ENCODE peak calls at places on chromosomes 13 and 19, in eight cellular contexts. R is osteoblast; Q is lower leg skin; K is Calu3; F is A549; C is nephron progenitor cell; D is cardiac fibroblast; J is CD4-positive, alpha-beta T cell. N is an unnamed sample.

GRCh38 chr19:48878219-48879024 is 6.2 kb downstream of the PPP1R15A start:
- DNase-seq in J (no peak), F (peak), C (no peak), D (peak), K (no peak), R (peak), Q (no peak), N (no peak)

GRCh38 chr13:44498969-44499368 is 77.2 kb downstream of the TSC22D1 start:
- DNase-seq in C (no peak), F (no peak), K (no peak), Q (no peak), D (no peak), R (no peak), J (no peak), N (no peak)

GRCh38 chr19:30795727-30796126 is 423.5 kb downstream of the ZNF536 start:
- DNase-seq in R (no peak), D (no peak), C (no peak), J (no peak), F (no peak), K (no peak), Q (no peak), N (no peak)

GRCh38 chr19:47776568-47776967 is 1.9 kb upstream of the SELENOW start:
- DNase-seq in K (peak), C (no peak), F (peak), J (no peak), R (no peak), D (no peak), Q (no peak), N (no peak)

GRCh38 chr13:27997904-27998522 is 9.5 kb upstream of the URAD start:
- DNase-seq in D (peak), K (peak), C (peak), J (no peak), F (peak), R (no peak), Q (peak), N (peak)

GRCh38 chr13:60244381-60244780 is 80.7 kb upstream of the DIAPH3 start:
- DNase-seq in R (no peak), J (no peak), K (no peak), F (no peak), D (no peak), Q (no peak), C (no peak), N (no peak)

GRCh38 chr19:7018828-7019227 is 2.4 kb downstream of the MBD3L2B start:
- DNase-seq in D (no peak), C (no peak), K (no peak), R (no peak), Q (no peak), J (no peak), F (no peak), N (no peak)

GRCh38 chr13:30681489-30682242 is 53.7 kb upstream of the ALOX5AP start:
- DNase-seq in Q (no peak), D (peak), J (no peak), K (no peak), C (no peak), R (peak), F (no peak), N (no peak)

GRCh38 chr13:44197791-44198770 is 175.5 kb upstream of the SERP2 start:
- DNase-seq in R (no peak), K (no peak), J (no peak), F (no peak), Q (no peak), C (no peak), D (no peak), N (peak)

GRCh38 chr13:24627864-24628418 is 52.3 kb upstream of the ATP12A start:
- DNase-seq in D (no peak), Q (no peak), F (no peak), K (no peak), C (no peak), R (no peak), J (no peak), N (no peak)

GRCh38 chr13:88464851-88465250 is 793.7 kb downstream of the SLITRK5 start:
- DNase-seq in R (no peak), Q (no peak), C (no peak), K (no peak), D (no peak), J (no peak), F (no peak), N (no peak)

GRCh38 chr19:36141039-36141914 is 1.4 kb downstream of the CAPNS1 start:
- DNase-seq in F (peak), C (peak), R (peak), J (peak), Q (peak), D (peak), K (peak), N (peak)

GRCh38 chr19:17405250-17406038 is at the start of gene BST2:
- DNase-seq in J (peak), D (peak), F (no peak), R (peak), C (no peak), Q (no peak), K (no peak), N (peak)

GRCh38 chr13:50283017-50283416 is 267.8 kb downstream of the KCNRG start:
- DNase-seq in J (no peak), D (no peak), R (no peak), C (no peak), K (no peak), F (no peak), Q (no peak), N (no peak)

GRCh38 chr13:30442854-30443379 is 20.6 kb downstream of the UBE2L5 start:
- DNase-seq in D (no peak), F (no peak), C (no peak), J (no peak), K (no peak), Q (no peak), R (no peak), N (peak)

GRCh38 chr13:110830800-110831371 is 84.0 kb downstream of the ANKRD10 start:
- DNase-seq in Q (no peak), R (no peak), D (no peak), F (no peak), J (no peak), K (no peak), C (no peak), N (no peak)

GRCh38 chr19:34985249-34986022 is 14.7 kb upstream of the GRAMD1A start:
- DNase-seq in K (no peak), F (no peak), J (no peak), D (peak), Q (peak), C (no peak), R (peak), N (no peak)
- TF ChIP-seq CTCF in K (no peak), F (no peak), J (no peak), D (no peak), Q (no peak), C (no peak), R (no peak), N (no peak)

GRCh38 chr19:19409235-19410030 is 4.0 kb downstream of the GATAD2A start:
- DNase-seq in F (no peak), D (no peak), R (no peak), Q (no peak), J (no peak), C (no peak), K (peak), N (no peak)

GRCh38 chr19:19407640-19407933 is 2.1 kb downstream of the GATAD2A start:
- DNase-seq in R (no peak), D (no peak), C (no peak), J (no peak), K (no peak), Q (no peak), F (no peak), N (no peak)

GRCh38 chr19:19404879-19405860 is at the start of gene GATAD2A:
- DNase-seq in Q (peak), F (peak), R (peak), K (peak), C (peak), D (peak), J (peak), N (peak)

GRCh38 chr19:19405919-19406877 is 723 bp downstream of the GATAD2A start:
- DNase-seq in K (peak), J (peak), Q (peak), D (peak), C (peak), R (peak), F (peak), N (peak)

GRCh38 chr19:19406878-19407639 is 1.6 kb downstream of the GATAD2A start:
- DNase-seq in Q (no peak), C (no peak), F (peak), J (peak), R (no peak), K (peak), D (peak), N (no peak)
- TF ChIP-seq CTCF in Q (no peak), C (no peak), F (peak), J (peak), R (peak), K (no peak), D (peak), N (peak)

GRCh38 chr19:12884926-12885748 is 1.9 kb downstream of the KLF1 start:
- DNase-seq in Q (peak), R (peak), C (peak), F (peak), J (peak), K (peak), D (peak), N (peak)
- TF ChIP-seq CTCF in Q (no peak), R (peak), C (peak), F (peak), J (peak), K (peak), D (peak), N (peak)

DNA sequence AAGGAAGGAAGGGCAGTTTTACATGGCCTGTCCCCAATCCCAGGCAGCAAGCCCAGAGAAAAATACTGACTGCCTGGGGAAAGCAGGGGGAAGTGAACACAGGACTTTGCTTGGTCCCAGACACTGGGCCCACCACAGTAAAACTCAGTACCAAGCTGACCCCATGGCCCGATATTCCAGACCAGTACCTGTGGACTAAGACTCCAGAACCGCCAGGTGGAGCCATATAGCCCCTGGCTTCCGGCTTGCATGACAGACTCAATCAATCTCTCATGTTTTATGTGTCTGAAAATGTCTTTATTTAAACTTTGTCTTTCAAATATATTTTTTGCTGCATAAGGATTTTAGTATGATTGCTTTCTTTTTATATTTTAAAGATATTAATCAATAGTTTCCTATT is 767.9 kb upstream of the SLITRK6 start:
- DNase-seq in K (no peak), D (no peak), F (no peak), R (no peak), Q (no peak), J (no peak), C (peak), N (no peak)
- TF ChIP-seq CTCF in K (no peak), D (no peak), F (no peak), R (no peak), Q (no peak), J (no peak), C (peak), N (peak)

DNA sequence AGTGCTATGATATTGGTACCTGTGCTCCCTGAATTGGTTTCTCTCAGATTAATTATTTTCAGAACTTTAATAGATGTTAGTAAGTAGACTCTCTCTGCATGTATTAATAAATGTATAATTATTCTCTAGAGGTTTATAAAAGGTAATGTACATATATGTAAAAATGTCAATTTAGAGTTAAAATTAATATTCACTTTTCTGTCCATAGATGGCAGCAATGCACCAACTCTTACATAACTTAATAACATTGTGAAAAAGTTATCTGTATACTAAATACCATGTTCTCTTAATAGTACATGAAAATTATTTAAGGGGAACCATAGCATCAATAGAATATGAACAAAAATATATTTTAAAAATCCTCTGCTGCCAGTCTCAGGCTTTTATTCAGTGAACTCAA is 515.0 kb upstream of the KLHL1 start:
- DNase-seq in J (no peak), Q (no peak), F (no peak), K (no peak), C (no peak), D (peak), R (peak), N (no peak)
- TF ChIP-seq CTCF in J (peak), Q (no peak), F (peak), K (no peak), C (peak), D (peak), R (peak), N (peak)